ENCODE peak calls at places on chromosomes 2 and 18, in five cellular contexts. One of them, this sample, is unnamed.

GRCh38 chr2:52342458-52342857 is 1310.5 kb upstream of the NRXN1 start:
- DNase-seq in psoas muscle: no peak
- DNase-seq in foreskin fibroblast: no peak
- DNase-seq in sigmoid colon: no peak
- DNase-seq in breast epithelium: no peak
- DNase-seq in this sample: no peak

GRCh38 chr2:180124273-180124881 is 117.3 kb upstream of the CWC22 start:
- DNase-seq in foreskin fibroblast: peak
- DNase-seq in breast epithelium: no peak
- DNase-seq in sigmoid colon: no peak
- DNase-seq in psoas muscle: no peak
- DNase-seq in this sample: peak

GRCh38 chr2:224101820-224102630 is 62.9 kb upstream of the SERPINE2 start:
- DNase-seq in psoas muscle: no peak
- DNase-seq in breast epithelium: no peak
- DNase-seq in sigmoid colon: no peak
- DNase-seq in foreskin fibroblast: peak
- DNase-seq in this sample: no peak

GRCh38 chr18:44887227-44887631 is 206.5 kb downstream of the SETBP1 start:
- DNase-seq in breast epithelium: no peak
- DNase-seq in sigmoid colon: no peak
- DNase-seq in foreskin fibroblast: peak
- DNase-seq in psoas muscle: no peak
- DNase-seq in this sample: no peak

GRCh38 chr2:200483729-200484198 is 26.1 kb downstream of the KCTD18 start:
- DNase-seq in sigmoid colon: no peak
- DNase-seq in breast epithelium: no peak
- DNase-seq in psoas muscle: no peak
- DNase-seq in foreskin fibroblast: no peak
- DNase-seq in this sample: peak

GRCh38 chr2:197461073-197461472 is 7.7 kb downstream of the COQ10B start:
- DNase-seq in psoas muscle: no peak
- DNase-seq in sigmoid colon: no peak
- DNase-seq in foreskin fibroblast: no peak
- DNase-seq in breast epithelium: no peak
- DNase-seq in this sample: no peak

GRCh38 chr2:114421781-114422180 is 20.7 kb upstream of the DPP10 start:
- DNase-seq in sigmoid colon: no peak
- DNase-seq in foreskin fibroblast: no peak
- DNase-seq in breast epithelium: no peak
- DNase-seq in psoas muscle: no peak
- DNase-seq in this sample: no peak

GRCh38 chr18:53797998-53798397 is 426.5 kb downstream of the MBD2 start:
- DNase-seq in foreskin fibroblast: no peak
- DNase-seq in sigmoid colon: no peak
- DNase-seq in psoas muscle: no peak
- DNase-seq in breast epithelium: no peak
- DNase-seq in this sample: no peak

GRCh38 chr2:239302808-239303557 is 97.8 kb downstream of the HDAC4 start:
- DNase-seq in foreskin fibroblast: no peak
- DNase-seq in psoas muscle: no peak
- DNase-seq in sigmoid colon: peak
- DNase-seq in breast epithelium: no peak
- DNase-seq in this sample: no peak

GRCh38 chr18:75654928-75655745 is 227.6 kb upstream of the SMIM21 start:
- DNase-seq in psoas muscle: peak
- DNase-seq in sigmoid colon: no peak
- DNase-seq in breast epithelium: no peak
- DNase-seq in foreskin fibroblast: no peak
- DNase-seq in this sample: peak

GRCh38 chr2:157592374-157592773 is 36.3 kb downstream of the ACVR1C start:
- DNase-seq in breast epithelium: no peak
- DNase-seq in sigmoid colon: no peak
- DNase-seq in foreskin fibroblast: no peak
- DNase-seq in psoas muscle: no peak
- DNase-seq in this sample: no peak

GRCh38 chr2:26605195-26605968 is 35.8 kb downstream of the CIB4 start:
- DNase-seq in sigmoid colon: peak
- DNase-seq in psoas muscle: no peak
- DNase-seq in foreskin fibroblast: peak
- DNase-seq in breast epithelium: peak
- DNase-seq in this sample: peak

GRCh38 chr2:8627019-8627691 is 54.7 kb upstream of the ID2 start:
- DNase-seq in breast epithelium: no peak
- DNase-seq in foreskin fibroblast: no peak
- DNase-seq in psoas muscle: no peak
- DNase-seq in sigmoid colon: no peak
- DNase-seq in this sample: no peak

GRCh38 chr2:100242891-100243670 is 79.2 kb downstream of the LONRF2 start:
- DNase-seq in foreskin fibroblast: peak
- DNase-seq in psoas muscle: peak
- DNase-seq in breast epithelium: peak
- DNase-seq in sigmoid colon: peak
- DNase-seq in this sample: peak

GRCh38 chr2:28665041-28665704 is 86.5 kb upstream of the PPP1CB start:
- DNase-seq in psoas muscle: peak
- DNase-seq in sigmoid colon: peak
- DNase-seq in foreskin fibroblast: peak
- DNase-seq in breast epithelium: peak
- DNase-seq in this sample: no peak

GRCh38 chr2:30514134-30514860 is 67.3 kb downstream of the LCLAT1 start:
- DNase-seq in psoas muscle: no peak
- DNase-seq in breast epithelium: no peak
- DNase-seq in foreskin fibroblast: peak
- DNase-seq in sigmoid colon: no peak
- DNase-seq in this sample: no peak

GRCh38 chr2:1079873-1080799 is 129.5 kb downstream of the SNTG2 start:
- DNase-seq in sigmoid colon: no peak
- DNase-seq in foreskin fibroblast: no peak
- DNase-seq in breast epithelium: no peak
- DNase-seq in psoas muscle: no peak
- DNase-seq in this sample: no peak

GRCh38 chr18:13612111-13612997 is 114.0 kb downstream of the FAM210A start:
- DNase-seq in breast epithelium: no peak
- DNase-seq in foreskin fibroblast: no peak
- DNase-seq in sigmoid colon: peak
- DNase-seq in psoas muscle: no peak
- DNase-seq in this sample: no peak

GRCh38 chr18:33369711-33370449 is 70.6 kb downstream of the CCDC178 start:
- DNase-seq in foreskin fibroblast: no peak
- DNase-seq in sigmoid colon: no peak
- DNase-seq in breast epithelium: no peak
- DNase-seq in psoas muscle: no peak
- DNase-seq in this sample: no peak

GRCh38 chr18:23778828-23779227 is 89.6 kb downstream of the LAMA3 start:
- DNase-seq in psoas muscle: no peak
- DNase-seq in foreskin fibroblast: no peak
- DNase-seq in breast epithelium: no peak
- DNase-seq in sigmoid colon: no peak
- DNase-seq in this sample: no peak

GRCh38 chr18:79800353-79801180 is 2.8 kb downstream of the KCNG2 start:
- DNase-seq in foreskin fibroblast: no peak
- DNase-seq in psoas muscle: no peak
- DNase-seq in breast epithelium: no peak
- DNase-seq in sigmoid colon: peak
- DNase-seq in this sample: no peak

GRCh38 chr2:61969376-61969775 is 63.9 kb downstream of the COMMD1 start:
- DNase-seq in foreskin fibroblast: no peak
- DNase-seq in sigmoid colon: no peak
- DNase-seq in breast epithelium: no peak
- DNase-seq in psoas muscle: no peak
- DNase-seq in this sample: no peak

GRCh38 chr2:15993232-15993610 is 52.9 kb downstream of the MYCN start:
- DNase-seq in foreskin fibroblast: no peak
- DNase-seq in psoas muscle: no peak
- DNase-seq in sigmoid colon: no peak
- DNase-seq in breast epithelium: no peak
- DNase-seq in this sample: no peak
- TF ChIP-seq CTCF in foreskin fibroblast: no peak
- TF ChIP-seq CTCF in psoas muscle: no peak
- TF ChIP-seq CTCF in sigmoid colon: no peak
- TF ChIP-seq CTCF in breast epithelium: no peak
- TF ChIP-seq CTCF in this sample: no peak

GRCh38 chr18:8982416-8983183 is 119.9 kb upstream of the NDUFV2 start:
- DNase-seq in foreskin fibroblast: peak
- DNase-seq in psoas muscle: no peak
- DNase-seq in breast epithelium: peak
- DNase-seq in sigmoid colon: no peak
- DNase-seq in this sample: no peak
- TF ChIP-seq CTCF in foreskin fibroblast: peak
- TF ChIP-seq CTCF in psoas muscle: peak
- TF ChIP-seq CTCF in breast epithelium: no peak
- TF ChIP-seq CTCF in sigmoid colon: no peak
- TF ChIP-seq CTCF in this sample: no peak

GRCh38 chr2:191895743-191896142 is 48.9 kb upstream of the CAVIN2 start:
- DNase-seq in breast epithelium: no peak
- DNase-seq in psoas muscle: no peak
- DNase-seq in sigmoid colon: no peak
- DNase-seq in foreskin fibroblast: no peak
- DNase-seq in this sample: no peak
- TF ChIP-seq CTCF in breast epithelium: no peak
- TF ChIP-seq CTCF in psoas muscle: no peak
- TF ChIP-seq CTCF in sigmoid colon: no peak
- TF ChIP-seq CTCF in foreskin fibroblast: no peak
- TF ChIP-seq CTCF in this sample: no peak

DNA sequence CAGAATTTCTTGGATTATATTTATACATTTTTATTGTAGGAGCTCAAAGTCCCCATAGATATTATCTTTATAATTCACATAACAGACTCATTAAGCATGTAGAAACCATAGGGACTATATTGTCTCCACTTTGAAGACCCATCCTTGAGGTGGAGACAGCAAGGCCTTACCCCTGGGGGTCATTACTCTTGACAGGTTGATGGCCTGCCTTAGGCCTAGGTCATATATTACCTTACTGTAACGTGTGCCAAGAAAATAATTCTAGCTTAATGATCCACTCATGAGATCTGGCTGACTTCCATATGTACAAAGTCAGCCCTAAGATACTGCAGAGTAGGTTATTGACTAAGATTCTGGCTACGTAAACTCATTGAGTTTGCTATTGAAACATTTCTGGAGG is 65.4 kb upstream of the GLS start:
- DNase-seq in psoas muscle: no peak
- DNase-seq in foreskin fibroblast: no peak
- DNase-seq in breast epithelium: no peak
- DNase-seq in sigmoid colon: no peak
- DNase-seq in this sample: no peak
- TF ChIP-seq CTCF in psoas muscle: no peak
- TF ChIP-seq CTCF in foreskin fibroblast: no peak
- TF ChIP-seq CTCF in breast epithelium: no peak
- TF ChIP-seq CTCF in sigmoid colon: no peak
- TF ChIP-seq CTCF in this sample: no peak

GRCh38 chr2:94753466-94753998 is 117.7 kb upstream of the TEKT4 start:
- DNase-seq in foreskin fibroblast: no peak
- DNase-seq in psoas muscle: no peak
- DNase-seq in sigmoid colon: no peak
- DNase-seq in breast epithelium: no peak
- DNase-seq in this sample: no peak

GRCh38 chr2:94758546-94758945 is 112.7 kb upstream of the TEKT4 start:
- DNase-seq in psoas muscle: no peak
- DNase-seq in foreskin fibroblast: no peak
- DNase-seq in sigmoid colon: no peak
- DNase-seq in breast epithelium: no peak
- DNase-seq in this sample: no peak

GRCh38 chr2:94763318-94763717 is 107.9 kb upstream of the TEKT4 start:
- DNase-seq in breast epithelium: no peak
- DNase-seq in foreskin fibroblast: no peak
- DNase-seq in sigmoid colon: no peak
- DNase-seq in psoas muscle: no peak
- DNase-seq in this sample: no peak

GRCh38 chr2:94762600-94762999 is 108.6 kb upstream of the TEKT4 start:
- DNase-seq in psoas muscle: no peak
- DNase-seq in breast epithelium: no peak
- DNase-seq in sigmoid colon: no peak
- DNase-seq in foreskin fibroblast: no peak
- DNase-seq in this sample: no peak

DNA sequence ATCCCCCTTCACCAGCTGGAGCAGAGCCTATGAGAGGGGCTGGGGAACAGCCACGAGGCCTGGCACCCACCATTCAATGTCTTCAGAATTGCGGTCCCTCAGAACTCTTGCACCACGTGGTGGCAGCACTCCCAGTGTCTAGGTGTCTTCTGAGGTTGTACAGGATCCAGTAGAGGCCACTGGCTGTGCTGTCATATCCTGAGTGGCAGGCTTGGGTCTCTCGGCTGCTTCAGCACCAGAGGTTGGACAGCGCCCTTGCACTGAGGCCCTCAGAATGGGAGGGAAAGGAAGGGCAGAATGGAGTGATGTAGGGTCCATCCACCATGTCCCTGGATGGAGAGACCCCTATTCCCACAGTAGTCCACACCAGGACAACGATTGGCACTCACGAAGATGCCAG is 112.0 kb upstream of the TEKT4 start:
- DNase-seq in sigmoid colon: no peak
- DNase-seq in foreskin fibroblast: no peak
- DNase-seq in psoas muscle: no peak
- DNase-seq in breast epithelium: no peak
- DNase-seq in this sample: peak
- TF ChIP-seq CTCF in sigmoid colon: no peak
- TF ChIP-seq CTCF in foreskin fibroblast: no peak
- TF ChIP-seq CTCF in psoas muscle: no peak
- TF ChIP-seq CTCF in breast epithelium: no peak
- TF ChIP-seq CTCF in this sample: no peak